ENCODE peak calls at places on chromosomes 4 and X, in four cellular contexts. A, Y, Z and Q are unnamed samples.
A peak's percentile ranks its signal among the peaks of the same experiment; 100 is the strongest.

GRCh38 chr4:129043523-129043922 is 49.8 kb downstream of the SCLT1 start:
- DNase-seq in A (peak; percentile 61), Y (peak; percentile 37), Z (peak; percentile 7), Q (peak; percentile 73)

GRCh38 chr4:185202984-185203379 is 818 bp downstream of the CFAP97 start:
- DNase-seq in A (no peak), Y (no peak), Z (no peak), Q (no peak)

GRCh38 chrX:69503835-69504625 is at the start of gene NALF2:
- DNase-seq in A (peak; percentile 52), Y (peak; percentile 36), Z (no peak), Q (peak; percentile 11)

GRCh38 chr4:85798011-85798770 is 323.2 kb downstream of the ARHGAP24 start:
- DNase-seq in A (peak; percentile 36), Y (no peak), Z (no peak), Q (peak; percentile 47)

GRCh38 chrX:153704021-153704526 is 16.3 kb downstream of the SLC6A8 start:
- DNase-seq in A (no peak), Y (no peak), Z (no peak), Q (no peak)

GRCh38 chrX:68995780-68996551 is 167.1 kb downstream of the EFNB1 start:
- DNase-seq in A (peak; percentile 92), Y (peak; percentile 70), Z (no peak), Q (peak; percentile 7)

GRCh38 chr4:7631288-7631633 is 196.5 kb upstream of the PSAPL1 start:
- DNase-seq in A (no peak), Y (no peak), Z (no peak), Q (no peak)

GRCh38 chrX:119942831-119943184 is 743 bp downstream of the NKAP start:
- DNase-seq in A (no peak), Y (no peak), Z (no peak), Q (no peak)

GRCh38 chr4:1478766-1479355 is 72.6 kb upstream of the NKX1-1 start:
- DNase-seq in A (no peak), Y (no peak), Z (no peak), Q (no peak)

DNA sequence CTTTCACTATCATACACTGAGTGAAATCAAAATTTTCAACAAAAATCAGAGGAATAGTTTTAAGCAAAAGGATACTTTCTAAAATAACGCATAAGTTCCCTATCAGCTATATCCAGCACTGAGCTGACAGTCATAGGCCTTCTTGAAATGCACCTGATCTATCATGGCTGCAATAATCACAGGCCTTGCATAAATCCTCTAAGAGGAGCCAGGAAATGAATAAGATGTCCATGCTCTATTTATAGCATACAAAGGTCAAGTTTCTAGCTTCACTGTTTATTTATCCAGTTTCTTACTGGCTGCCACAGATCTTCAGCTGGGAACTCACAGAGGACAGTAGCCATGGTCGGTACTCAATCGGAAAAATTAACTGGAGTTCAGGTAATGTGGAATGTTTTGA is 235.9 kb upstream of the DMD start:
- DNase-seq in A (no peak), Y (no peak), Z (no peak), Q (no peak)
- TF ChIP-seq CTCF in A (no peak), Y (no peak), Z (no peak), Q (no peak)

GRCh38 chr4:54930226-54930625 is 195.2 kb downstream of the KDR start:
- DNase-seq in A (peak; percentile 67), Y (peak; percentile 12), Z (peak; percentile 17), Q (peak; percentile 76)

GRCh38 chr4:54929459-54929858 is 195.9 kb downstream of the KDR start:
- DNase-seq in A (no peak), Y (no peak), Z (no peak), Q (peak; percentile 17)

GRCh38 chr4:54924891-54925290 is 200.5 kb downstream of the KDR start:
- DNase-seq in A (no peak), Y (no peak), Z (no peak), Q (no peak)
- H3K4me3 ChIP-seq in A (no peak overlapping the region), Y (no peak overlapping the region), Z (no peak overlapping the region), Q (no peak overlapping the region)

DNA sequence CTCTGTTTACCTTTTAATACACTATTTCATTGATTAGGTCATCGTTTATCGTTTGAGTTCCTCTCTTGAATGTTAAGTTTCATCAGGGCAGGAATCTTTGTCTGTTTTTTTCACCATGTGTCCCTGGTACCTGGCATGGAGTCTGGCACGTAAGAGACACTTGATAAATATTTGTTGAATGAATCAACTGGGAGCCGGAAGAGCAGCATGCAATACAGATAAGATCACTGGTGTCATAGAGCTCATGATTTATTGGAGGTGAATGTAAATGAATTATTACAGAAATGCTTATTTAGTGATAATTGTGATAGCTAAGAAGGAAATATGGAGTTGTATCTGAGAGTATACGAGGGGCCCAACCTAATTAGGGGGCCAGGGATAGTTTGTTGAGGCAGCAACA is 62.8 kb downstream of the UCHL1 start:
- DNase-seq in A (no peak), Y (no peak), Z (no peak), Q (no peak)
- TF ChIP-seq CTCF in A (no peak), Y (no peak), Z (no peak), Q (no peak)

DNA sequence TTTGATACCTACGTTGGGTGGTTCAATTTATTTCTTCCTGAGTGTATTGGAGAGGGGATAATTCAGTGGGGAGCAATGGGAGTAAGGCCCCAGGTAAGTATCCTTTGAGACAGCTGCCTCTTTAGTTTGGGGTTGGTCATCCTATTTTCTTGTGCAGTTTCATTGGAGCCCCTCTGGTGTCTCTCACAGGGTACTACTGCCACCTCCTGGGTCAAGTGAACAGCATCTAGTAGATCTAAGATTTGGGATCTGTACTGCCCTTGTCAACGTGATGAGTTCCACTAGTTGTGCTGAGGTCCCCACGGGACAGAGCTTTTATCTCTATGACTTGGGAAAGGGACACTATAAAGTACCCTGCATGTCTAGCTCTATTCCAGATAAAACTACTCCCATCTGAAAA is 80.6 kb downstream of the PBDC1 start:
- DNase-seq in A (peak; percentile 42), Y (peak; percentile 46), Z (no peak), Q (peak; percentile 31)
- H3K4me3 ChIP-seq in A (no peak overlapping the region), Y (no peak overlapping the region), Z (no peak overlapping the region), Q (no peak overlapping the region)

GRCh38 chr4:90958256-90958895 is 831.2 kb downstream of the CCSER1 start:
- DNase-seq in A (peak; percentile 45), Y (peak; percentile 15), Z (no peak), Q (no peak)

GRCh38 chr4:90960433-90960832 is 833.2 kb downstream of the CCSER1 start:
- DNase-seq in A (no peak), Y (no peak), Z (no peak), Q (no peak)

GRCh38 chr4:90960840-90961239 is 833.6 kb downstream of the CCSER1 start:
- DNase-seq in A (no peak), Y (no peak), Z (no peak), Q (no peak)
- TF ChIP-seq CTCF in A (no peak), Y (no peak), Z (no peak), Q (no peak)

GRCh38 chr4:16893141-16893571 is 5.3 kb downstream of the LDB2 start:
- DNase-seq in A (peak; percentile 10), Y (peak; percentile 34), Z (no peak), Q (peak; percentile 59)
- H3K4me3 ChIP-seq in A (no peak overlapping the region), Y (peak overlapping the region; percentile 21), Z (peak overlapping the region; percentile 36), Q (peak overlapping the region; percentile 34)